ENCODE peak calls at places on chromosome 1, in five cellular contexts. J, N, B, Y and P are unnamed samples. For H3K4me1 and H3K27me3, the result is how much of the 10 kb centered on the place peaks cover.

GRCh38 chr1:168709896-168710305 is 19.1 kb downstream of the DPT start:
- DNase-seq in N (no peak), Y (no peak), J (no peak), B (no peak), P (no peak)

GRCh38 chr1:8189931-8190483 is 127.9 kb upstream of the SLC45A1 start:
- DNase-seq in J (no peak), Y (no peak), N (no peak), B (no peak), P (no peak)

GRCh38 chr1:71210746-71211145 is 129.9 kb upstream of the ZRANB2 start:
- DNase-seq in Y (no peak), J (no peak), B (no peak), N (no peak), P (no peak)

GRCh38 chr1:45411510-45411899 is 71.3 kb upstream of the MUTYH start:
- DNase-seq in N (peak), J (no peak), B (no peak), Y (no peak), P (no peak)

GRCh38 chr1:19427087-19427781 is 58.1 kb downstream of the CAPZB start:
- DNase-seq in N (no peak), B (no peak), J (no peak), Y (no peak), P (no peak)

GRCh38 chr1:54302951-54303843 is 103.0 kb downstream of the SSBP3 start:
- DNase-seq in J (no peak), B (no peak), N (no peak), Y (no peak), P (no peak)

GRCh38 chr1:164588388-164589341 is 29.7 kb downstream of the PBX1 start:
- DNase-seq in N (peak), Y (no peak), J (no peak), B (no peak), P (no peak)

GRCh38 chr1:18599096-18599495 is 31.6 kb upstream of the PAX7 start:
- DNase-seq in J (no peak), B (no peak), N (no peak), Y (no peak), P (no peak)

GRCh38 chr1:159944623-159945455 is 574 bp downstream of the IGSF9 start:
- DNase-seq in J (peak), B (no peak), Y (no peak), N (peak), P (no peak)

GRCh38 chr1:114353233-114353632 is 157.8 kb downstream of the TRIM33 start:
- DNase-seq in B (no peak), Y (no peak), J (no peak), N (peak), P (peak)

GRCh38 chr1:37243368-37244082 is 209.2 kb upstream of the GRIK3 start:
- DNase-seq in Y (no peak), N (no peak), B (peak), J (no peak), P (no peak)

GRCh38 chr1:61322008-61322744 is 239.8 kb downstream of the NFIA start:
- DNase-seq in J (no peak), N (no peak), B (no peak), Y (no peak), P (no peak)

GRCh38 chr1:109821831-109822745 is 58.4 kb upstream of the EPS8L3 start:
- DNase-seq in B (no peak), Y (no peak), N (peak), J (no peak), P (peak)

GRCh38 chr1:200075938-200076546 is 48.5 kb downstream of the NR5A2 start:
- DNase-seq in N (no peak), J (no peak), Y (no peak), B (no peak), P (no peak)

GRCh38 chr1:32891630-32892029 is 5.3 kb downstream of the HPCA start:
- DNase-seq in N (no peak), Y (no peak), J (no peak), B (no peak), P (no peak)

GRCh38 chr1:942864-943533 is 16.1 kb downstream of the NOC2L start:
- DNase-seq in N (no peak), B (no peak), Y (no peak), J (no peak), P (peak)

GRCh38 chr1:91685994-91686393 is 185.3 kb downstream of the CDC7 start:
- DNase-seq in B (no peak), N (no peak), J (no peak), Y (no peak), P (no peak)

GRCh38 chr1:30313584-30313983 is 409.8 kb downstream of the MATN1 start:
- DNase-seq in N (no peak), Y (no peak), B (no peak), J (peak), P (no peak)

GRCh38 chr1:1359668-1360468 is 1.5 kb upstream of the MXRA8 start:
- DNase-seq in B (no peak), Y (no peak), J (no peak), N (no peak), P (no peak)

GRCh38 chr1:36034692-36035091 is 49.2 kb upstream of the TEKT2 start:
- DNase-seq in J (no peak), N (no peak), Y (no peak), B (no peak), P (no peak)

GRCh38 chr1:10693497-10694273 is 102.8 kb downstream of the CASZ1 start:
- DNase-seq in J (no peak), N (no peak), Y (peak), B (no peak), P (no peak)

GRCh38 chr1:10691075-10691739 is 105.2 kb downstream of the CASZ1 start:
- DNase-seq in Y (no peak), J (no peak), B (no peak), N (no peak), P (no peak)

GRCh38 chr1:10693152-10693496 is 103.3 kb downstream of the CASZ1 start:
- DNase-seq in Y (no peak), J (no peak), N (no peak), B (no peak), P (no peak)

GRCh38 chr1:10691740-10692125 is 104.7 kb downstream of the CASZ1 start:
- DNase-seq in Y (no peak), B (no peak), J (no peak), N (no peak), P (no peak)

GRCh38 chr1:10692401-10693021 is 103.9 kb downstream of the CASZ1 start:
- DNase-seq in N (no peak), J (no peak), Y (peak), B (no peak), P (peak)
- H3K4me3 ChIP-seq in N (no peak), J (peak), Y (no peak), B (no peak), P (peak)

DNA sequence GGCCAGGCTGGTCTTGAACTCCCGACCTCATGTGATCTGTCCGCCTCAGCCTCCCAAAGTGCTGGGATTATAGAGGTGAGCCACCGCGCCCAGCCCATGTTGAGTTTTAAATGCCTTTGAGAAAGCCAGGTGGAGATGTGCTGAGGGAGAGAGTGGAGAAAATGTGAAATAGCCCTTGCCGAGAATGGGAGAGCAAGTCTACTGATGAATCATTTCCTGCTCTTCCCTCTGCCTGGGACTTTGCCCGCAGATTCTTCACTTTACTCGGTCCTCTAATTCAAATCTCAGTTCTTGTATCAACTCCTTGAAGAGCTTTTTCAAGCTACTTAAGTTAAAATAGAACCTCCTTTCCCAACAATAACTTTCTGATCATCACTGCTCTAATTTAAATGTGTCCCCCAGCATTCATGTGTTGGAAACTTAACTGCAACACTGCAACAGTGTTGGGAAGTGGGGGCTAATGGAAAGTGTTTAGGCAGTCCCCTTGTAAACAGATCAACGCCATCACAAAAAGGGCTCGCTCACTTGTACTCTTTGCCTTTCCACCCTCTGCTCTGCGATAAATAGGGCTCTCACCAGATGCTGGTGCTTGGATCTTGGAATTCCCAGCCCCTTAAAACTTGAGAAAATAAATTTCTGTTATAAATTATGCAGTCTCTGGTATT is 27.8 kb downstream of the OSBPL9 start:
- DNase-seq in B (no peak), N (no peak), Y (no peak), J (no peak), P (no peak)
- H3K4me1 ChIP-seq in B (under half), N (under half), Y (under half), J (under half), P (under half)

GRCh38 chr1:235907897-235908240 is 41.2 kb upstream of the LYST start:
- DNase-seq in J (no peak), B (no peak), N (no peak), Y (no peak), P (no peak)
- H3K27me3 ChIP-seq in J (under half), B (under half), N (under half), Y (under half), P (under half)

DNA sequence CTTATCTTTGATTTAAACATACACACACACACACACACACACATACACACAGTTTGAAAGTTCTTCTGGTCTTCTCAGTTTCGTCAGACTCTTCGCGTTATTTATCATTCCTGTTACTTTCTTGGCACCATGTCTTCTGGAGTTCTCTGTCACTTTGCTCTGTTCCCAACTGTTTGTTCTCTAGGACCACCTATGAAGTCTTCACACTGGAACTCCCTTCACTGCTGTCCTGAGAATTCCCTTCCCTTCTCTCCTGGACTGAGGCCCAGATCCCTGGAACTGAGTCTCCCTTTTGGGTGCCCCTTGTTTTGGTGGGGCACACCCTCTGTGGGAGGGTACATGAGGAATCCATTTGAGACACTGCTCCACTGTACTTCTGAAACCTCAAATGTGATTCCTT is 30.5 kb downstream of the ALG14 start:
- DNase-seq in N (no peak), B (no peak), J (no peak), Y (no peak), P (no peak)
- H3K4me3 ChIP-seq in N (peak), B (no peak), J (peak), Y (no peak), P (no peak)

GRCh38 chr1:40793617-40794016 is 10.0 kb downstream of the KCNQ4 start:
- DNase-seq in B (no peak), J (no peak), N (no peak), Y (no peak), P (no peak)
- H3K4me1 ChIP-seq in B (under half), J (under half), N (under half), Y (under half), P (under half)

DNA sequence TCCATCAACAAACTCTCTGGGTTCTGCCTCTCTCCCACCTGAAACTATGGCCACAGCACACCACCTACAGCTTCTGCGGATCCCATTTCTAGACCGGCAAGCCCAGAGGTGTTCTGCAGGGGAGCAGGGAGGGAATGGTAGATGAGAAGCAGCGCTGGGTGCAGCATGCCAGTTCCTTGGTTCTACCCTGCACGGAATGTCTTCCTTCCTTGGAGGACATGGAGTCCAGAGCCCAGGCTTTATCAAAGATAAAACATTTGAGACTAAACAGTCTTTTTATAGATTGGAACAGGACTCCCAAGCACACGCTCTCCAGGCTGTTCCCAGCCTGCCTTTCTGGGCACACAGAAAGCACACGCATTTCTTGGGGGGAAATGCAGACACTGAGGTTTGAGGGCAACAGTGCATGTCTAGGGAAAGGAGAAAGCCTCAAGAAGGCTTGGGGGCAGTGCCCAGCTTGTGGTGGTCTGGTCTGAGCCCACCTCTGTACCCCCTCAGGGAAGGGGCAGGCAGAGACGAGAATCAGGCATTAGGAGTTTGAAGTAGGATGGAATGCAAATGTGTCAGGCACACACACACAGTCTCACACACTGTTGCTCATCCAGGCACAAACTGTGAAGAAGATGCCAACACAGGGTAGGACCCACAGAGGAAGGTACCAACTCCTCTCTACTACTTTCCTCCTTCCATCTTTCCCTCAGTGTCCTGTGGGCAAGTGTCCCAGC is 29.7 kb downstream of the LGR6 start:
- DNase-seq in Y (no peak), N (no peak), J (no peak), B (no peak), P (no peak)
- H3K27me3 ChIP-seq in Y (under half), N (under half), J (under half), B (under half), P (under half)

DNA sequence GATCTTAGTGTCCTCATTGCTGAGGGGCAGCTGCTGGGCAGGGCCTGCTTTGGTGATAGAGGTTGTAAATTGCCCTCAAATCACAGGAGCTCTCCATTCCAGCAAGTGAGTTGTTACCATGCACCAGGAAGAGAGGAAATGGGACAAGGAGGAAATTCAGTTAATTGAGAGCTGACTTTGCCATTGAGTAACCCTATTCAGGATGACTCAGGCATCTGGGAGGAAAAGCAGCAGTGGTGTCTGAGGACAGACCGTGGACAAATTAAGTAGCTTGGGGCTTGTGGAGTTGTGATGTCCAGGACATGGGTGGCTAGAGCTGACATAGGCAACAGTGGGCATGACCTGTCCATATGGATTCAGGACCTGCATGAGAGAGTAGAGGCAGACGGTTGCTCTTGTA is 5.9 kb downstream of the ARHGEF10L start:
- DNase-seq in J (no peak), N (no peak), B (no peak), Y (no peak), P (no peak)
- H3K4me3 ChIP-seq in J (no peak), N (no peak), B (no peak), Y (no peak), P (no peak)